ENCODE peak calls at places on chromosomes 7 and 10, in eight cellular contexts. F, T, G, Z, X, D, S and C are unnamed samples.

GRCh38 chr10:25959540-25960232 is 25.7 kb downstream of the MYO3A start:
- DNase-seq in F (no peak), T (no peak), G (no peak), Z (no peak), X (no peak), D (no peak), S (no peak), C (no peak)

GRCh38 chr7:13991791-13992620 is 2.5 kb upstream of the ETV1 start:
- DNase-seq in F (no peak), T (no peak), G (no peak), Z (no peak), X (no peak), D (no peak), S (no peak), C (no peak)

GRCh38 chr7:2309889-2310331 is 4.3 kb downstream of the SNX8 start:
- DNase-seq in F (no peak), T (no peak), G (peak), Z (peak), X (no peak), D (no peak), S (no peak), C (no peak)

GRCh38 chr7:55533050-55533728 is 39.1 kb downstream of the VOPP1 start:
- DNase-seq in F (no peak), T (no peak), G (peak), Z (no peak), X (peak), D (no peak), S (no peak), C (no peak)

GRCh38 chr10:109956454-109957091 is 33.3 kb upstream of the XPNPEP1 start:
- DNase-seq in F (no peak), T (no peak), G (peak), Z (peak), X (no peak), D (no peak), S (peak), C (peak)

GRCh38 chr10:121668336-121669009 is 70.2 kb upstream of the FGFR2 start:
- DNase-seq in F (peak), T (peak), G (no peak), Z (peak), X (no peak), D (no peak), S (peak), C (peak)

GRCh38 chr7:100791881-100792666 is 35.2 kb downstream of the EPHB4 start:
- DNase-seq in F (no peak), T (no peak), G (peak), Z (no peak), X (no peak), D (no peak), S (no peak), C (peak)

GRCh38 chr10:88245974-88246511 is 337.1 kb downstream of the RNLS start:
- DNase-seq in F (peak), T (no peak), G (no peak), Z (no peak), X (no peak), D (peak), S (no peak), C (no peak)

GRCh38 chr10:71218833-71219120 is 6.4 kb downstream of the UNC5B start:
- DNase-seq in F (no peak), T (no peak), G (no peak), Z (no peak), X (no peak), D (no peak), S (no peak), C (peak)

GRCh38 chr10:19263262-19263661 is 214.7 kb downstream of the MALRD1 start:
- DNase-seq in F (no peak), T (no peak), G (no peak), Z (no peak), X (no peak), D (no peak), S (no peak), C (no peak)

GRCh38 chr7:115478426-115478825 is 552.1 kb downstream of the TFEC start:
- DNase-seq in F (no peak), T (no peak), G (no peak), Z (no peak), X (no peak), D (peak), S (no peak), C (no peak)

GRCh38 chr10:71392292-71392691 is 4.4 kb upstream of the CDH23 start:
- DNase-seq in F (no peak), T (no peak), G (no peak), Z (no peak), X (no peak), D (no peak), S (no peak), C (no peak)

GRCh38 chr7:5997210-5997808 is 11.5 kb downstream of the PMS2 start:
- DNase-seq in F (peak), T (peak), G (peak), Z (peak), X (peak), D (no peak), S (peak), C (peak)

GRCh38 chr7:1865000-1865808 is 195.1 kb downstream of the ELFN1 start:
- DNase-seq in F (no peak), T (no peak), G (no peak), Z (no peak), X (no peak), D (no peak), S (no peak), C (no peak)

GRCh38 chr7:151207315-151207714 is 3.0 kb downstream of the H2BK1 start:
- DNase-seq in F (no peak), T (no peak), G (no peak), Z (no peak), X (no peak), D (no peak), S (no peak), C (no peak)

GRCh38 chr7:135519233-135519688 is 9.4 kb upstream of the CNOT4 start:
- DNase-seq in F (peak), T (no peak), G (no peak), Z (peak), X (no peak), D (no peak), S (no peak), C (no peak)

GRCh38 chr10:69232252-69232651 is 12.1 kb downstream of the HKDC1 start:
- DNase-seq in F (no peak), T (no peak), G (peak), Z (peak), X (no peak), D (no peak), S (no peak), C (no peak)

GRCh38 chr10:58660577-58661255 is 148.0 kb downstream of the BICC1 start:
- DNase-seq in F (no peak), T (no peak), G (no peak), Z (no peak), X (no peak), D (no peak), S (no peak), C (no peak)

GRCh38 chr7:77266162-77266807 is 66.7 kb upstream of the FGL2 start:
- DNase-seq in F (no peak), T (no peak), G (no peak), Z (no peak), X (no peak), D (no peak), S (no peak), C (no peak)

GRCh38 chr7:952548-953441 is 1.7 kb downstream of the ADAP1 start:
- DNase-seq in F (no peak), T (no peak), G (no peak), Z (no peak), X (no peak), D (no peak), S (peak), C (no peak)

GRCh38 chr7:139153832-139154231 is 44.3 kb upstream of the ZC3HAV1 start:
- DNase-seq in F (no peak), T (no peak), G (no peak), Z (no peak), X (no peak), D (no peak), S (no peak), C (no peak)

GRCh38 chr10:75683158-75683557 is 251.7 kb downstream of the LRMDA start:
- DNase-seq in F (no peak), T (no peak), G (no peak), Z (no peak), X (no peak), D (no peak), S (no peak), C (no peak)

GRCh38 chr10:11320809-11321520 is 290.5 kb downstream of the USP6NL start:
- DNase-seq in F (no peak), T (no peak), G (no peak), Z (no peak), X (no peak), D (no peak), S (no peak), C (no peak)